ENCODE peak calls at places on chromosomes 2 and 18, in seven cellular contexts. One of them, this sample, is unnamed.

GRCh38 chr2:179822540-179822939 is 38.9 kb downstream of the ZNF385B start:
- DNase-seq in right cardiac atrium: no peak
- DNase-seq in neural crest cell: no peak
- DNase-seq in foreskin fibroblast: no peak
- DNase-seq in NCI-H1092 treated with DMSO at 0.1 percent for 48 hours: no peak
- DNase-seq in A673: no peak
- DNase-seq in colonic mucosa: no peak
- DNase-seq in this sample: no peak

GRCh38 chr2:190804182-190804795 is 76.3 kb upstream of the GLS start:
- DNase-seq in right cardiac atrium: no peak
- DNase-seq in neural crest cell: no peak
- DNase-seq in foreskin fibroblast: no peak
- DNase-seq in NCI-H1092 treated with DMSO at 0.1 percent for 48 hours: no peak
- DNase-seq in A673: peak; percentile 43
- DNase-seq in colonic mucosa: no peak
- DNase-seq in this sample: no peak

GRCh38 chr2:209094221-209094620 is 329.6 kb upstream of the MAP2 start:
- DNase-seq in right cardiac atrium: no peak
- DNase-seq in neural crest cell: no peak
- DNase-seq in foreskin fibroblast: no peak
- DNase-seq in NCI-H1092 treated with DMSO at 0.1 percent for 48 hours: no peak
- DNase-seq in A673: no peak
- DNase-seq in colonic mucosa: no peak
- DNase-seq in this sample: no peak

GRCh38 chr2:75547345-75548035 is 13.2 kb downstream of the EVA1A start:
- DNase-seq in right cardiac atrium: no peak
- DNase-seq in neural crest cell: no peak
- DNase-seq in foreskin fibroblast: peak; percentile 42
- DNase-seq in NCI-H1092 treated with DMSO at 0.1 percent for 48 hours: no peak
- DNase-seq in A673: no peak
- DNase-seq in colonic mucosa: no peak
- DNase-seq in this sample: no peak

GRCh38 chr2:83587309-83587708 is 871.8 kb downstream of the SUCLG1 start:
- DNase-seq in right cardiac atrium: no peak
- DNase-seq in neural crest cell: no peak
- DNase-seq in foreskin fibroblast: no peak
- DNase-seq in NCI-H1092 treated with DMSO at 0.1 percent for 48 hours: peak; percentile 23
- DNase-seq in A673: no peak
- DNase-seq in colonic mucosa: no peak
- DNase-seq in this sample: no peak

GRCh38 chr2:74226648-74227213 is 28.3 kb downstream of the MTHFD2 start:
- DNase-seq in right cardiac atrium: peak; percentile 17
- DNase-seq in neural crest cell: no peak
- DNase-seq in foreskin fibroblast: no peak
- DNase-seq in NCI-H1092 treated with DMSO at 0.1 percent for 48 hours: no peak
- DNase-seq in A673: no peak
- DNase-seq in colonic mucosa: no peak
- DNase-seq in this sample: no peak

GRCh38 chr2:118580651-118581050 is 266.8 kb downstream of the EN1 start:
- DNase-seq in right cardiac atrium: no peak
- DNase-seq in neural crest cell: no peak
- DNase-seq in foreskin fibroblast: peak; percentile 30
- DNase-seq in NCI-H1092 treated with DMSO at 0.1 percent for 48 hours: no peak
- DNase-seq in A673: no peak
- DNase-seq in colonic mucosa: no peak
- DNase-seq in this sample: no peak

GRCh38 chr2:240578488-240578887 is 8.0 kb upstream of the CAPN10 start:
- DNase-seq in right cardiac atrium: no peak
- DNase-seq in neural crest cell: no peak
- DNase-seq in foreskin fibroblast: no peak
- DNase-seq in NCI-H1092 treated with DMSO at 0.1 percent for 48 hours: no peak
- DNase-seq in A673: no peak
- DNase-seq in colonic mucosa: no peak
- DNase-seq in this sample: no peak

GRCh38 chr2:237195396-237196119 is 109.9 kb downstream of the COPS8 start:
- DNase-seq in right cardiac atrium: no peak
- DNase-seq in neural crest cell: no peak
- DNase-seq in foreskin fibroblast: no peak
- DNase-seq in NCI-H1092 treated with DMSO at 0.1 percent for 48 hours: no peak
- DNase-seq in A673: no peak
- DNase-seq in colonic mucosa: no peak
- DNase-seq in this sample: no peak

GRCh38 chr2:237283136-237283928 is 130.6 kb downstream of the COL6A3 start:
- DNase-seq in right cardiac atrium: no peak
- DNase-seq in neural crest cell: no peak
- DNase-seq in foreskin fibroblast: peak; percentile 71
- DNase-seq in NCI-H1092 treated with DMSO at 0.1 percent for 48 hours: no peak
- DNase-seq in A673: no peak
- DNase-seq in colonic mucosa: no peak
- DNase-seq in this sample: no peak

GRCh38 chr18:58335821-58336220 is 291.8 kb downstream of the NEDD4L start:
- DNase-seq in right cardiac atrium: no peak
- DNase-seq in neural crest cell: no peak
- DNase-seq in foreskin fibroblast: no peak
- DNase-seq in NCI-H1092 treated with DMSO at 0.1 percent for 48 hours: peak; percentile 36
- DNase-seq in A673: peak; percentile 11
- DNase-seq in colonic mucosa: no peak
- DNase-seq in this sample: no peak

GRCh38 chr2:26284132-26284531 is 39.4 kb downstream of the HADHB start:
- DNase-seq in right cardiac atrium: no peak
- DNase-seq in neural crest cell: no peak
- DNase-seq in foreskin fibroblast: no peak
- DNase-seq in NCI-H1092 treated with DMSO at 0.1 percent for 48 hours: no peak
- DNase-seq in A673: no peak
- DNase-seq in colonic mucosa: no peak
- DNase-seq in this sample: no peak

GRCh38 chr2:202023198-202023903 is 10.3 kb upstream of the FZD7 start:
- DNase-seq in right cardiac atrium: no peak
- DNase-seq in neural crest cell: no peak
- DNase-seq in foreskin fibroblast: no peak
- DNase-seq in NCI-H1092 treated with DMSO at 0.1 percent for 48 hours: peak; percentile 88
- DNase-seq in A673: no peak
- DNase-seq in colonic mucosa: no peak
- DNase-seq in this sample: no peak

GRCh38 chr18:31040982-31041345 is 1.6 kb downstream of the DSC3 start:
- DNase-seq in right cardiac atrium: no peak
- DNase-seq in neural crest cell: peak; percentile 4
- DNase-seq in foreskin fibroblast: no peak
- DNase-seq in NCI-H1092 treated with DMSO at 0.1 percent for 48 hours: no peak
- DNase-seq in A673: no peak
- DNase-seq in colonic mucosa: no peak
- DNase-seq in this sample: no peak

GRCh38 chr2:240769096-240769495 is 50.9 kb downstream of the KIF1A start:
- DNase-seq in right cardiac atrium: no peak
- DNase-seq in neural crest cell: no peak
- DNase-seq in foreskin fibroblast: no peak
- DNase-seq in NCI-H1092 treated with DMSO at 0.1 percent for 48 hours: no peak
- DNase-seq in A673: no peak
- DNase-seq in colonic mucosa: no peak
- DNase-seq in this sample: no peak

GRCh38 chr18:8615397-8616025 is 6.3 kb downstream of the RAB12 start:
- DNase-seq in right cardiac atrium: peak; percentile 23
- DNase-seq in neural crest cell: no peak
- DNase-seq in foreskin fibroblast: peak; percentile 92
- DNase-seq in NCI-H1092 treated with DMSO at 0.1 percent for 48 hours: peak; percentile 67
- DNase-seq in A673: peak; percentile 82
- DNase-seq in colonic mucosa: no peak
- DNase-seq in this sample: no peak

GRCh38 chr2:11802782-11803191 is 56.4 kb downstream of the LPIN1 start:
- DNase-seq in right cardiac atrium: no peak
- DNase-seq in neural crest cell: no peak
- DNase-seq in foreskin fibroblast: peak; percentile 29
- DNase-seq in NCI-H1092 treated with DMSO at 0.1 percent for 48 hours: no peak
- DNase-seq in A673: no peak
- DNase-seq in colonic mucosa: no peak
- DNase-seq in this sample: no peak

GRCh38 chr2:64622443-64623231 is 31.1 kb downstream of the SERTAD2 start:
- DNase-seq in right cardiac atrium: no peak
- DNase-seq in neural crest cell: no peak
- DNase-seq in foreskin fibroblast: no peak
- DNase-seq in NCI-H1092 treated with DMSO at 0.1 percent for 48 hours: no peak
- DNase-seq in A673: no peak
- DNase-seq in colonic mucosa: no peak
- DNase-seq in this sample: no peak

GRCh38 chr2:95353055-95353575 is 49.4 kb upstream of the FAHD2A start:
- DNase-seq in right cardiac atrium: no peak
- DNase-seq in neural crest cell: no peak
- DNase-seq in foreskin fibroblast: no peak
- DNase-seq in NCI-H1092 treated with DMSO at 0.1 percent for 48 hours: no peak
- DNase-seq in A673: no peak
- DNase-seq in colonic mucosa: no peak
- DNase-seq in this sample: no peak

GRCh38 chr2:45851576-45852304 is 200.3 kb downstream of the PRKCE start:
- DNase-seq in right cardiac atrium: no peak
- DNase-seq in neural crest cell: no peak
- DNase-seq in foreskin fibroblast: peak; percentile 86
- DNase-seq in NCI-H1092 treated with DMSO at 0.1 percent for 48 hours: no peak
- DNase-seq in A673: no peak
- DNase-seq in colonic mucosa: no peak
- DNase-seq in this sample: no peak

GRCh38 chr2:120399889-120400240 is 53.9 kb downstream of the INHBB start:
- DNase-seq in right cardiac atrium: no peak
- DNase-seq in neural crest cell: no peak
- DNase-seq in foreskin fibroblast: no peak
- DNase-seq in NCI-H1092 treated with DMSO at 0.1 percent for 48 hours: no peak
- DNase-seq in A673: no peak
- DNase-seq in colonic mucosa: no peak
- DNase-seq in this sample: no peak

GRCh38 chr2:85834456-85834855 is 54.3 kb downstream of the ST3GAL5 start:
- DNase-seq in right cardiac atrium: no peak
- DNase-seq in neural crest cell: no peak
- DNase-seq in foreskin fibroblast: no peak
- DNase-seq in NCI-H1092 treated with DMSO at 0.1 percent for 48 hours: no peak
- DNase-seq in A673: no peak
- DNase-seq in colonic mucosa: no peak
- DNase-seq in this sample: no peak

GRCh38 chr2:74759991-74760390 is 73.9 kb upstream of the HK2 start:
- DNase-seq in right cardiac atrium: no peak
- DNase-seq in neural crest cell: no peak
- DNase-seq in foreskin fibroblast: no peak
- DNase-seq in NCI-H1092 treated with DMSO at 0.1 percent for 48 hours: no peak
- DNase-seq in A673: no peak
- DNase-seq in colonic mucosa: no peak
- DNase-seq in this sample: no peak

GRCh38 chr2:38037757-38038615 is 38.0 kb downstream of the CYP1B1 start:
- DNase-seq in right cardiac atrium: peak; percentile 54
- DNase-seq in neural crest cell: no peak
- DNase-seq in foreskin fibroblast: peak; percentile 28
- DNase-seq in NCI-H1092 treated with DMSO at 0.1 percent for 48 hours: no peak
- DNase-seq in A673: peak; percentile 45
- DNase-seq in colonic mucosa: no peak
- DNase-seq in this sample: no peak

GRCh38 chr2:239222346-239223028 is 178.3 kb downstream of the HDAC4 start:
- DNase-seq in right cardiac atrium: no peak
- DNase-seq in neural crest cell: no peak
- DNase-seq in foreskin fibroblast: no peak
- DNase-seq in NCI-H1092 treated with DMSO at 0.1 percent for 48 hours: no peak
- DNase-seq in A673: no peak
- DNase-seq in colonic mucosa: no peak
- DNase-seq in this sample: no peak

This sample was measured in progenitor cell of endocrine pancreas.